ENCODE peak calls at places on chromosome 21, in six cellular contexts. One of them, this sample, is unnamed.
A peak's percentile ranks its signal among the peaks of the same experiment; 100 is the strongest.

GRCh38 chr21:41662761-41663160 is 104.1 kb downstream of the RIPK4 start:
- DNase-seq in Calu3: no peak
- DNase-seq in A549: no peak
- DNase-seq in astrocyte: no peak
- DNase-seq in AG04450: no peak
- DNase-seq in GM12865: no peak
- DNase-seq in this sample: no peak

GRCh38 chr21:41933259-41934079 is 20.3 kb downstream of the C2CD2 start:
- DNase-seq in Calu3: no peak
- DNase-seq in A549: no peak
- DNase-seq in astrocyte: no peak
- DNase-seq in AG04450: no peak
- DNase-seq in GM12865: no peak
- DNase-seq in this sample: no peak

GRCh38 chr21:42845296-42845965 is 33.9 kb downstream of the WDR4 start:
- DNase-seq in Calu3: no peak
- DNase-seq in A549: no peak
- DNase-seq in astrocyte: peak; percentile 10
- DNase-seq in AG04450: no peak
- DNase-seq in GM12865: no peak
- DNase-seq in this sample: no peak

GRCh38 chr21:31337991-31338891 is 5.8 kb downstream of the TIAM1 start:
- DNase-seq in Calu3: no peak
- DNase-seq in A549: no peak
- DNase-seq in astrocyte: peak; percentile 63
- DNase-seq in AG04450: no peak
- DNase-seq in GM12865: no peak
- DNase-seq in this sample: no peak

GRCh38 chr21:31180256-31181088 is 142.2 kb upstream of the KRTAP19-8 start:
- DNase-seq in Calu3: peak; percentile 2
- DNase-seq in A549: peak; percentile 23
- DNase-seq in astrocyte: no peak
- DNase-seq in AG04450: no peak
- DNase-seq in GM12865: peak; percentile 41
- DNase-seq in this sample: peak; percentile 48

GRCh38 chr21:30227633-30228404 is 11.9 kb upstream of the CLDN8 start:
- DNase-seq in Calu3: peak; percentile 63
- DNase-seq in A549: peak; percentile 43
- DNase-seq in astrocyte: peak; percentile 77
- DNase-seq in AG04450: peak; percentile 2
- DNase-seq in GM12865: no peak
- DNase-seq in this sample: no peak

GRCh38 chr21:29182674-29183073 is 52.2 kb downstream of the MAP3K7CL start:
- DNase-seq in Calu3: no peak
- DNase-seq in A549: peak; percentile 29
- DNase-seq in astrocyte: no peak
- DNase-seq in AG04450: no peak
- DNase-seq in GM12865: no peak
- DNase-seq in this sample: no peak

GRCh38 chr21:28485301-28486022 is 507.2 kb downstream of the LTN1 start:
- DNase-seq in Calu3: no peak
- DNase-seq in A549: no peak
- DNase-seq in astrocyte: peak; percentile 81
- DNase-seq in AG04450: peak; percentile 2
- DNase-seq in GM12865: no peak
- DNase-seq in this sample: no peak

GRCh38 chr21:27532081-27532480 is 565.2 kb upstream of the ADAMTS5 start:
- DNase-seq in Calu3: peak; percentile 44
- DNase-seq in A549: peak; percentile 0
- DNase-seq in astrocyte: peak; percentile 14
- DNase-seq in AG04450: no peak
- DNase-seq in GM12865: no peak
- DNase-seq in this sample: no peak

GRCh38 chr21:22536511-22536910 is 1538.3 kb downstream of the NCAM2 start:
- DNase-seq in Calu3: no peak
- DNase-seq in A549: peak; percentile 0
- DNase-seq in astrocyte: no peak
- DNase-seq in AG04450: no peak
- DNase-seq in GM12865: no peak
- DNase-seq in this sample: no peak

GRCh38 chr21:45974073-45975016 is 7.2 kb upstream of the COL6A1 start:
- DNase-seq in Calu3: peak; percentile 38
- DNase-seq in A549: no peak
- DNase-seq in astrocyte: peak; percentile 76
- DNase-seq in AG04450: no peak
- DNase-seq in GM12865: no peak
- DNase-seq in this sample: peak; percentile 69

GRCh38 chr21:14875704-14876364 is 189.0 kb downstream of the NRIP1 start:
- DNase-seq in Calu3: peak; percentile 20
- DNase-seq in A549: no peak
- DNase-seq in astrocyte: no peak
- DNase-seq in AG04450: no peak
- DNase-seq in GM12865: peak; percentile 51
- DNase-seq in this sample: peak; percentile 34

GRCh38 chr21:45064091-45064490 is 10.3 kb upstream of the ADARB1 start:
- DNase-seq in Calu3: no peak
- DNase-seq in A549: no peak
- DNase-seq in astrocyte: no peak
- DNase-seq in AG04450: no peak
- DNase-seq in GM12865: no peak
- DNase-seq in this sample: no peak

GRCh38 chr21:29077651-29078090 is 4.2 kb upstream of the CCT8 start:
- DNase-seq in Calu3: no peak
- DNase-seq in A549: peak; percentile 65
- DNase-seq in astrocyte: peak; percentile 9
- DNase-seq in AG04450: no peak
- DNase-seq in GM12865: peak; percentile 77
- DNase-seq in this sample: no peak

GRCh38 chr21:30072496-30072895 is 94.1 kb downstream of the CLDN17 start:
- DNase-seq in Calu3: peak; percentile 46
- DNase-seq in A549: peak; percentile 21
- DNase-seq in astrocyte: no peak
- DNase-seq in AG04450: no peak
- DNase-seq in GM12865: peak; percentile 7
- DNase-seq in this sample: no peak

GRCh38 chr21:15003463-15004135 is 61.2 kb downstream of the NRIP1 start:
- DNase-seq in Calu3: no peak
- DNase-seq in A549: no peak
- DNase-seq in astrocyte: no peak
- DNase-seq in AG04450: no peak
- DNase-seq in GM12865: no peak
- DNase-seq in this sample: no peak

GRCh38 chr21:42616366-42617340 is 36.8 kb upstream of the PDE9A start:
- DNase-seq in Calu3: no peak
- DNase-seq in A549: no peak
- DNase-seq in astrocyte: no peak
- DNase-seq in AG04450: no peak
- DNase-seq in GM12865: no peak
- DNase-seq in this sample: no peak

GRCh38 chr21:15042531-15042930 is 22.3 kb downstream of the NRIP1 start:
- DNase-seq in Calu3: no peak
- DNase-seq in A549: no peak
- DNase-seq in astrocyte: no peak
- DNase-seq in AG04450: no peak
- DNase-seq in GM12865: no peak
- DNase-seq in this sample: no peak

GRCh38 chr21:41585199-41585994 is 77.4 kb upstream of the TMPRSS2 start:
- DNase-seq in Calu3: no peak
- DNase-seq in A549: no peak
- DNase-seq in astrocyte: no peak
- DNase-seq in AG04450: no peak
- DNase-seq in GM12865: no peak
- DNase-seq in this sample: no peak

GRCh38 chr21:42818328-42818749 is 61.0 kb downstream of the WDR4 start:
- DNase-seq in Calu3: peak; percentile 55
- DNase-seq in A549: peak; percentile 48
- DNase-seq in astrocyte: peak; percentile 14
- DNase-seq in AG04450: no peak
- DNase-seq in GM12865: peak; percentile 58
- DNase-seq in this sample: peak; percentile 47

GRCh38 chr21:46092026-46092764 is 5.7 kb upstream of the COL6A2 start:
- DNase-seq in Calu3: no peak
- DNase-seq in A549: no peak
- DNase-seq in astrocyte: peak; percentile 99
- DNase-seq in AG04450: peak; percentile 96
- DNase-seq in GM12865: no peak
- DNase-seq in this sample: no peak

GRCh38 chr21:15841856-15842564 is 112.2 kb downstream of the USP25 start:
- DNase-seq in Calu3: no peak
- DNase-seq in A549: no peak
- DNase-seq in astrocyte: peak; percentile 87
- DNase-seq in AG04450: peak; percentile 34
- DNase-seq in GM12865: no peak
- DNase-seq in this sample: no peak

GRCh38 chr21:39847877-39848276 is 19.4 kb upstream of the PCP4 start:
- DNase-seq in Calu3: no peak
- DNase-seq in A549: no peak
- DNase-seq in astrocyte: no peak
- DNase-seq in AG04450: no peak
- DNase-seq in GM12865: no peak
- DNase-seq in this sample: no peak

GRCh38 chr21:46388206-46388880 is 64.4 kb downstream of the PCNT start:
- DNase-seq in Calu3: no peak
- DNase-seq in A549: no peak
- DNase-seq in astrocyte: no peak
- DNase-seq in AG04450: no peak
- DNase-seq in GM12865: no peak
- DNase-seq in this sample: no peak

GRCh38 chr21:46199436-46200373 is 15.4 kb upstream of the SPATC1L start:
- DNase-seq in Calu3: no peak
- DNase-seq in A549: no peak
- DNase-seq in astrocyte: no peak
- DNase-seq in AG04450: no peak
- DNase-seq in GM12865: no peak
- DNase-seq in this sample: no peak

GRCh38 chr21:46392921-46393320 is 65.8 kb upstream of the DIP2A start:
- DNase-seq in Calu3: no peak
- DNase-seq in A549: no peak
- DNase-seq in astrocyte: peak; percentile 41
- DNase-seq in AG04450: no peak
- DNase-seq in GM12865: no peak
- DNase-seq in this sample: no peak

GRCh38 chr21:16294128-16294527 is 564.3 kb downstream of the USP25 start:
- DNase-seq in Calu3: no peak
- DNase-seq in A549: no peak
- DNase-seq in astrocyte: no peak
- DNase-seq in AG04450: no peak
- DNase-seq in GM12865: no peak
- DNase-seq in this sample: no peak

DNA sequence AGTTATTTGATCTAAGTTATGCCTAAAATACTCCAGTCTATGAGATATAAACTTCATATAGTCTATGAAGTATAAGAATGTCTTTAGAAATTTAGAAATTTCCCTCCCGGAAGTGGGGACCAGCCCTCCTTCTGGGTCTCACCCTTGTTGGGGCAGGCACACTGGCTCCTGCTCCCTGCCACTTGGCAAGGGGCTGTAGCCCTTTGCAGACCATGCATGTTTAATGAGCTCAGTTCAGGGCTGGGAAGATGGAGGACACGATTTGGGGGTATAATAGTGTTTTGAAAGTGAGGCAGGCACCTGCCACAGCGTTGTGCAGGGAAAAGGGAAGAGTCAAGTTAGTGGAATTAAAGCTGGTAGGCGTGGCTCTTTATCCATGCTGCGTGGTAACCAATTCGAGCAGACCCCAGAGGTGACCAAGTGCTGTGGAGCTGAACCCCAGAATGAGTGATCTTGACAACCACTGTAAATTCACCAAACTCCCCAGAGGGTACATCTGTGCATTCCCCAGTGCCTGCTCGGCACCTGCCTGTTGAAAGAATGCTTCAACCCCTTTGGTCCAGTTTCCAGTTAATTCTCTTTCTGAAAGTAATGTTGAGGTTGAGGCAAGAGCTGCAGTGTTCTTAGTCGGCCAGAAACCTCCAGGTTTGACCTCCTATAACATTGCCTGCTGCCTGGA is 79.6 kb downstream of the DOP1B start:
- DNase-seq in Calu3: no peak
- DNase-seq in A549: no peak
- DNase-seq in astrocyte: no peak
- DNase-seq in AG04450: no peak
- DNase-seq in GM12865: peak; percentile 73
- DNase-seq in this sample: no peak
- TF ChIP-seq CTCF in Calu3: no peak
- TF ChIP-seq CTCF in A549: no peak
- TF ChIP-seq CTCF in astrocyte: no peak
- TF ChIP-seq CTCF in AG04450: no peak
- TF ChIP-seq CTCF in GM12865: no peak
- TF ChIP-seq CTCF in this sample: no peak

GRCh38 chr21:35616090-35616489 is 444.2 kb downstream of the SETD4 start:
- DNase-seq in Calu3: no peak
- DNase-seq in A549: peak; percentile 10
- DNase-seq in astrocyte: peak; percentile 39
- DNase-seq in AG04450: no peak
- DNase-seq in GM12865: peak; percentile 3
- DNase-seq in this sample: no peak
- TF ChIP-seq CTCF in Calu3: no peak
- TF ChIP-seq CTCF in A549: peak; percentile 27
- TF ChIP-seq CTCF in astrocyte: peak; percentile 45
- TF ChIP-seq CTCF in AG04450: peak; percentile 55
- TF ChIP-seq CTCF in GM12865: no peak
- TF ChIP-seq CTCF in this sample: peak; percentile 48

DNA sequence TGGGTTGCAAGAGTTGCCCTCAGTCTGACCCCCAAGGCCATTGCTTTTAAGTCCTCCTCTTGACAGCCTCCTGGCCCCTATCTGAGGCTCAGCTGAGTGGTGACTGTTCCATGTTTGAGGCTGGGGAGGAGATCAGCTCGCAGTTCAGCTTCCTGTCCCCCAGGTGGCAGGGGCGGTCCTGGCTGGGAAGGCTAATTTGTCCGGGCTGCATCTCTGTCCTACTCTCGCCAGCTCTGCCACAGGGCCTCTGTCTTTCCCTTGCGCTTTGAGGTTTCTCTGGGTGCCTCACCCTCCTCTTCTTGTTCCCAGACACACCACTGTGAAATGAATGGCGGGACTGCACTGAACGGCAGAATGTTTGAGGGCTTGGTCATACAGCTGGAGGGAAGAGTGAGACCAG is 157.3 kb downstream of the KCNJ6 start:
- DNase-seq in Calu3: peak; percentile 56
- DNase-seq in A549: peak; percentile 48
- DNase-seq in astrocyte: peak; percentile 34
- DNase-seq in AG04450: peak; percentile 13
- DNase-seq in GM12865: peak; percentile 43
- DNase-seq in this sample: peak; percentile 41
- TF ChIP-seq CTCF in Calu3: no peak
- TF ChIP-seq CTCF in A549: peak; percentile 38
- TF ChIP-seq CTCF in astrocyte: peak; percentile 56
- TF ChIP-seq CTCF in AG04450: peak; percentile 88
- TF ChIP-seq CTCF in GM12865: peak; percentile 53
- TF ChIP-seq CTCF in this sample: peak; percentile 17

DNA sequence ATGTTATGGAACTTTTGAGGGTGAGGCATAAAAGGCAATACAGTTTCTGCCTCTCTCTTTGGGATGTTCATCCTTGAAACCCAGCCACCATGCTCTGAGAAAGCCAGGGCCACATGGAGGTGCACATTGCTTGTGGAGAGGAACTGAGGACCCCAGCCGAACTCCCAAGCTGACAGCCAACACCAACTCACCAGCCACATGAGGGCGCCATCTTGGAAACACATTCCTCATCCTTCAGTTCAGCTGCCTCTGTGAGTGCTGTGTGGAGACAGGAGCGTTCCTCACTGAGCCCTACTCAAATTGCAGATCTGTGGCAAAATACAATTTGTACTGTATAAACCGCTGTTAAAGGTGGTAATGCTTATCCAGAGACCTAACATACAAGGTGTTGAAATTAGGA is 137.5 kb downstream of the GABPA start:
- DNase-seq in Calu3: no peak
- DNase-seq in A549: no peak
- DNase-seq in astrocyte: no peak
- DNase-seq in AG04450: no peak
- DNase-seq in GM12865: no peak
- DNase-seq in this sample: no peak
- TF ChIP-seq CTCF in Calu3: no peak
- TF ChIP-seq CTCF in A549: no peak
- TF ChIP-seq CTCF in astrocyte: no peak
- TF ChIP-seq CTCF in AG04450: no peak
- TF ChIP-seq CTCF in GM12865: no peak
- TF ChIP-seq CTCF in this sample: no peak